ENCODE peak calls at places on chromosomes 6 and 20, in eight cellular contexts. One of them, this sample, is unnamed. For H3K4me1, the result is how much of the 10 kb centered on the place peaks cover.

GRCh38 chr6:108174371-108175175 is 8.8 kb downstream of the NR2E1 start:
- DNase-seq in endothelial cell of umbilical vein: no peak
- DNase-seq in sigmoid colon: no peak
- DNase-seq in K562: no peak
- DNase-seq in GM12878: no peak
- DNase-seq in stomach: no peak
- DNase-seq in suprapubic skin: no peak
- DNase-seq in Panc1: no peak
- DNase-seq in this sample: no peak

GRCh38 chr6:167828325-167828956 is 1.7 kb downstream of the AFDN start:
- DNase-seq in endothelial cell of umbilical vein: peak
- DNase-seq in sigmoid colon: no peak
- DNase-seq in K562: no peak
- DNase-seq in GM12878: no peak
- DNase-seq in stomach: no peak
- DNase-seq in suprapubic skin: no peak
- DNase-seq in Panc1: no peak
- DNase-seq in this sample: no peak

GRCh38 chr6:112258636-112259336 is 4.4 kb upstream of the LAMA4 start:
- DNase-seq in endothelial cell of umbilical vein: no peak
- DNase-seq in sigmoid colon: no peak
- DNase-seq in K562: no peak
- DNase-seq in GM12878: no peak
- DNase-seq in stomach: no peak
- DNase-seq in suprapubic skin: no peak
- DNase-seq in Panc1: no peak
- DNase-seq in this sample: no peak

GRCh38 chr20:62772994-62773858 is 23.0 kb upstream of the MRGBP start:
- DNase-seq in endothelial cell of umbilical vein: peak
- DNase-seq in sigmoid colon: no peak
- DNase-seq in K562: no peak
- DNase-seq in GM12878: no peak
- DNase-seq in stomach: no peak
- DNase-seq in suprapubic skin: no peak
- DNase-seq in Panc1: no peak
- DNase-seq in this sample: no peak

GRCh38 chr20:50285376-50286173 is 94.9 kb downstream of the CEBPB start:
- DNase-seq in endothelial cell of umbilical vein: peak
- DNase-seq in sigmoid colon: peak
- DNase-seq in K562: no peak
- DNase-seq in GM12878: peak
- DNase-seq in stomach: no peak
- DNase-seq in suprapubic skin: no peak
- DNase-seq in Panc1: no peak
- DNase-seq in this sample: no peak

GRCh38 chr6:111482236-111482958 is 621 bp downstream of the REV3L start:
- DNase-seq in endothelial cell of umbilical vein: peak
- DNase-seq in sigmoid colon: peak
- DNase-seq in K562: peak
- DNase-seq in GM12878: no peak
- DNase-seq in stomach: peak
- DNase-seq in suprapubic skin: peak
- DNase-seq in Panc1: no peak
- DNase-seq in this sample: peak

GRCh38 chr6:111013144-111013905 is 31.5 kb downstream of the RPF2 start:
- DNase-seq in endothelial cell of umbilical vein: no peak
- DNase-seq in sigmoid colon: no peak
- DNase-seq in K562: no peak
- DNase-seq in GM12878: no peak
- DNase-seq in stomach: no peak
- DNase-seq in suprapubic skin: no peak
- DNase-seq in Panc1: no peak
- DNase-seq in this sample: no peak

GRCh38 chr20:13717631-13718044 is 67.1 kb downstream of the ESF1 start:
- DNase-seq in endothelial cell of umbilical vein: no peak
- DNase-seq in sigmoid colon: no peak
- DNase-seq in K562: no peak
- DNase-seq in GM12878: peak
- DNase-seq in stomach: no peak
- DNase-seq in suprapubic skin: no peak
- DNase-seq in Panc1: no peak
- DNase-seq in this sample: no peak

GRCh38 chr6:77457720-77458349 is 5.5 kb downstream of the HTR1B start:
- DNase-seq in endothelial cell of umbilical vein: peak
- DNase-seq in sigmoid colon: peak
- DNase-seq in K562: peak
- DNase-seq in GM12878: no peak
- DNase-seq in stomach: peak
- DNase-seq in suprapubic skin: peak
- DNase-seq in Panc1: peak
- DNase-seq in this sample: peak

GRCh38 chr6:86943819-86944407 is 6.6 kb downstream of the HTR1E start:
- DNase-seq in endothelial cell of umbilical vein: no peak
- DNase-seq in sigmoid colon: no peak
- DNase-seq in K562: no peak
- DNase-seq in GM12878: no peak
- DNase-seq in stomach: peak
- DNase-seq in suprapubic skin: no peak
- DNase-seq in Panc1: no peak
- DNase-seq in this sample: no peak

GRCh38 chr6:144353871-144354314 is 68.8 kb downstream of the UTRN start:
- DNase-seq in endothelial cell of umbilical vein: no peak
- DNase-seq in sigmoid colon: no peak
- DNase-seq in K562: no peak
- DNase-seq in GM12878: peak
- DNase-seq in stomach: no peak
- DNase-seq in suprapubic skin: no peak
- DNase-seq in Panc1: no peak
- DNase-seq in this sample: no peak

GRCh38 chr6:29926081-29926794 is 16.1 kb upstream of the HLA-A start:
- DNase-seq in endothelial cell of umbilical vein: no peak
- DNase-seq in sigmoid colon: peak
- DNase-seq in K562: no peak
- DNase-seq in GM12878: no peak
- DNase-seq in stomach: no peak
- DNase-seq in suprapubic skin: no peak
- DNase-seq in Panc1: no peak
- DNase-seq in this sample: no peak

GRCh38 chr6:33620584-33621395 is at the start of gene ITPR3:
- DNase-seq in endothelial cell of umbilical vein: peak
- DNase-seq in sigmoid colon: peak
- DNase-seq in K562: peak
- DNase-seq in GM12878: peak
- DNase-seq in stomach: peak
- DNase-seq in suprapubic skin: peak
- DNase-seq in Panc1: no peak
- DNase-seq in this sample: peak
- TF ChIP-seq POLR2AphosphoS5 in endothelial cell of umbilical vein: no peak
- TF ChIP-seq POLR2AphosphoS5 in sigmoid colon: peak
- TF ChIP-seq POLR2AphosphoS5 in K562: no peak
- TF ChIP-seq POLR2AphosphoS5 in GM12878: no peak
- TF ChIP-seq POLR2AphosphoS5 in stomach: peak
- TF ChIP-seq POLR2AphosphoS5 in suprapubic skin: no peak
- TF ChIP-seq POLR2AphosphoS5 in Panc1: no peak
- TF ChIP-seq POLR2AphosphoS5 in this sample: peak

DNA sequence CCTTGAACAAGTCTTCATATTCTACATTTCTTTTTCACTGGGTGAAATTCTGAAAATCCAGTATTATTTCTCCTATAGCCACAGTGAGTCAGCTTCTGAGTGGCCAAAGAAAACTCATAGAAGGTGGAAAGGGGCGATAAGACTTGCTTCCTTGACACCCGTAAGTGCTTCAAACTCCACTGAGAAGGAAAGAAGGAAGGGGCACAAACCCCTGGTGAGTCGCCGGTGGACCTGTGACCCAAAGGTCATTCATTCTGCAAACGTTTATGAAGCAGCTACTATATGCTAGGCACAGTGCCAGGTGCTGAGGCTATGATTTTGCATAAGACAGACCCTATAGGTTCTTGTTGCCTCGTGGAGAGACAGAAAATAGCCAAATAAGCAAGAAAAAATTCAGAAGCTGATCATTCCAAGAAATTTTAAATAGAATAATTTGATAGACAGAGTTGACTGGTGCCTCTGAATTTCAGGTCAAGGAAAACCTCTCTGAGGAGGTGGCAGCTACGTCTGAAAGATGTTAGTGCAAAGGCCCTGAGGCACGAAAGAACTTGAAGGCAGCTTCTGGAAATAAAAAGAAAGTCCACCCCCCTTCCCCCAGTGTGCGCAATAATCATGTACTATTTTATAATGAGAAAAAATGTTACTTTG is 118.2 kb downstream of the CD24 start:
- DNase-seq in endothelial cell of umbilical vein: no peak
- DNase-seq in sigmoid colon: no peak
- DNase-seq in K562: peak
- DNase-seq in GM12878: no peak
- DNase-seq in stomach: no peak
- DNase-seq in suprapubic skin: no peak
- DNase-seq in Panc1: no peak
- DNase-seq in this sample: no peak
- H3K4me1 ChIP-seq in endothelial cell of umbilical vein: under half
- H3K4me1 ChIP-seq in sigmoid colon: under half
- H3K4me1 ChIP-seq in K562: under half
- H3K4me1 ChIP-seq in GM12878: under half
- H3K4me1 ChIP-seq in stomach: under half
- H3K4me1 ChIP-seq in suprapubic skin: under half
- H3K4me1 ChIP-seq in Panc1: under half
- H3K4me1 ChIP-seq in this sample: under half

GRCh38 chr6:17968876-17969275 is 18.6 kb downstream of the KIF13A start:
- DNase-seq in endothelial cell of umbilical vein: no peak
- DNase-seq in sigmoid colon: no peak
- DNase-seq in K562: no peak
- DNase-seq in GM12878: no peak
- DNase-seq in stomach: no peak
- DNase-seq in suprapubic skin: no peak
- DNase-seq in Panc1: no peak
- DNase-seq in this sample: no peak

GRCh38 chr6:17972978-17973622 is 14.3 kb downstream of the KIF13A start:
- DNase-seq in endothelial cell of umbilical vein: no peak
- DNase-seq in sigmoid colon: no peak
- DNase-seq in K562: no peak
- DNase-seq in GM12878: no peak
- DNase-seq in stomach: no peak
- DNase-seq in suprapubic skin: no peak
- DNase-seq in Panc1: no peak
- DNase-seq in this sample: no peak

GRCh38 chr6:17972074-17972966 is 15.1 kb downstream of the KIF13A start:
- DNase-seq in endothelial cell of umbilical vein: peak
- DNase-seq in sigmoid colon: no peak
- DNase-seq in K562: no peak
- DNase-seq in GM12878: no peak
- DNase-seq in stomach: no peak
- DNase-seq in suprapubic skin: no peak
- DNase-seq in Panc1: no peak
- DNase-seq in this sample: no peak

GRCh38 chr6:17968081-17968518 is 19.3 kb downstream of the KIF13A start:
- DNase-seq in endothelial cell of umbilical vein: no peak
- DNase-seq in sigmoid colon: no peak
- DNase-seq in K562: peak
- DNase-seq in GM12878: no peak
- DNase-seq in stomach: no peak
- DNase-seq in suprapubic skin: no peak
- DNase-seq in Panc1: no peak
- DNase-seq in this sample: no peak

DNA sequence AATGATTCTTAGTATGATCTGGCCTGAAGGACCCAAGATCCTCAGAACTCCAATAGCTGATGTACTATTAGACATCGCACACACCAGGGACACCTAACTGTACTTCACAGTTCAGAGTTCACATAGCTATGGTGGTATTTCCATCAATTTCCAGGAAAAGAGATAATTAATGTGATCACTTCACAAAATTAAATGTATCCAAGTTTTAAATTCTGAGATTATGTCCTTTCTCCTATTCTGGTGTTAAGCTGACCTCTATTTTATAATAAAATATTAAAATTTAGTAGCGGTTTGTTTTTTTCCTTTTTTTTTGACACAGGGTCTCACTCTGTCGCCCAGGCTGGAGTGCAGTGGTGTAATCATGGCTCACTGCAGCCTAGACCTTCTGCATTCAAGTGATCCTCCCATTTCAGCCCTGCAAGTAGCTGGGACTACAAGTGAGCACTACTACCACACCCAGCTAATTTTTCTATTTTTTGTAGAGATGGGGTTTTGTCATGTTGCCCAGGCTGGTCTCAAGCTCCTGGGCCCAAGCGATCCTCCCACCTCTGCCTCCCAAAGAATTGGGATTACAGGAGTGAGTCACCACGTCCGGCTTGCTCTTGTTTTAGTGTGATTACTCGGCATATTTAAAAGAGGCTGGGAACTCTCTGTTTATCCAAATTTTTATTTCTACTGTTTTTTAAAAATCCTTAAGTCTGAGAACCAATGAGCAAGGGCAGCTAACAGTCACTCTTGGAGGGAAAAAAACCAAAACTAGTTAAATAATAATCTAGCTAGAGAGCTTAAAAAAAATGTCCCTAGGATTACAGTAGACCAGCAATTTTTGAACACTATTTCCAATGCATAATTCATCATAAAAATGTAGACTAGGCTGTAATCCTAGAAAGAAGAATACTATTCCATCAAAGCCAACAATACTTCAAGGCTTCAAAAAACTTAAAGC is 16.0 kb downstream of the KIF13A start:
- DNase-seq in endothelial cell of umbilical vein: peak
- DNase-seq in sigmoid colon: no peak
- DNase-seq in K562: no peak
- DNase-seq in GM12878: no peak
- DNase-seq in stomach: no peak
- DNase-seq in suprapubic skin: no peak
- DNase-seq in Panc1: no peak
- DNase-seq in this sample: no peak
- H3K27ac ChIP-seq in endothelial cell of umbilical vein: peak
- H3K27ac ChIP-seq in sigmoid colon: peak
- H3K27ac ChIP-seq in K562: peak
- H3K27ac ChIP-seq in GM12878: no peak
- H3K27ac ChIP-seq in stomach: no peak
- H3K27ac ChIP-seq in suprapubic skin: peak
- H3K27ac ChIP-seq in Panc1: peak
- H3K27ac ChIP-seq in this sample: no peak

GRCh38 chr6:131394768-131395432 is 178.1 kb upstream of the ARG1 start:
- DNase-seq in endothelial cell of umbilical vein: no peak
- DNase-seq in sigmoid colon: no peak
- DNase-seq in K562: no peak
- DNase-seq in GM12878: no peak
- DNase-seq in stomach: no peak
- DNase-seq in suprapubic skin: no peak
- DNase-seq in Panc1: no peak
- DNase-seq in this sample: no peak

GRCh38 chr6:131393433-131393832 is 179.6 kb upstream of the ARG1 start:
- DNase-seq in endothelial cell of umbilical vein: no peak
- DNase-seq in sigmoid colon: no peak
- DNase-seq in K562: no peak
- DNase-seq in GM12878: no peak
- DNase-seq in stomach: no peak
- DNase-seq in suprapubic skin: no peak
- DNase-seq in Panc1: no peak
- DNase-seq in this sample: no peak

GRCh38 chr6:131400782-131401496 is 172.1 kb upstream of the ARG1 start:
- DNase-seq in endothelial cell of umbilical vein: no peak
- DNase-seq in sigmoid colon: no peak
- DNase-seq in K562: no peak
- DNase-seq in GM12878: no peak
- DNase-seq in stomach: no peak
- DNase-seq in suprapubic skin: no peak
- DNase-seq in Panc1: no peak
- DNase-seq in this sample: no peak

GRCh38 chr6:131400054-131400781 is 172.8 kb upstream of the ARG1 start:
- DNase-seq in endothelial cell of umbilical vein: peak
- DNase-seq in sigmoid colon: no peak
- DNase-seq in K562: no peak
- DNase-seq in GM12878: no peak
- DNase-seq in stomach: no peak
- DNase-seq in suprapubic skin: no peak
- DNase-seq in Panc1: no peak
- DNase-seq in this sample: no peak

GRCh38 chr6:131398176-131398575 is 174.8 kb upstream of the ARG1 start:
- DNase-seq in endothelial cell of umbilical vein: no peak
- DNase-seq in sigmoid colon: no peak
- DNase-seq in K562: no peak
- DNase-seq in GM12878: no peak
- DNase-seq in stomach: no peak
- DNase-seq in suprapubic skin: no peak
- DNase-seq in Panc1: no peak
- DNase-seq in this sample: no peak
- TF ChIP-seq POLR2AphosphoS5 in endothelial cell of umbilical vein: no peak
- TF ChIP-seq POLR2AphosphoS5 in sigmoid colon: no peak
- TF ChIP-seq POLR2AphosphoS5 in K562: no peak
- TF ChIP-seq POLR2AphosphoS5 in GM12878: no peak
- TF ChIP-seq POLR2AphosphoS5 in stomach: no peak
- TF ChIP-seq POLR2AphosphoS5 in suprapubic skin: no peak
- TF ChIP-seq POLR2AphosphoS5 in Panc1: no peak
- TF ChIP-seq POLR2AphosphoS5 in this sample: no peak

This sample was measured in prostate gland.